ENCODE peak calls at places on chromosomes 2 and 18, in nine cellular contexts. M is HuH-7.5; F is frontal cortex; Y is epithelial cell of esophagus; C is NCI-H2029; V is Right ventricle myocardium superior; B is astrocyte of the spinal cord; X is cardiac fibroblast; D is CD8-positive, alpha-beta T cell. I is an unnamed sample.

GRCh38 chr2:204842731-204843490 is 297.6 kb downstream of the PARD3B start:
- DNase-seq in X (peak; percentile 89), M (no peak), Y (peak; percentile 83), F (peak; percentile 3), C (no peak), B (peak; percentile 94), D (no peak), V (peak; percentile 48), I (peak; percentile 30)

GRCh38 chr2:162732946-162733698 is 105.4 kb downstream of the KCNH7 start:
- DNase-seq in F (no peak), C (peak; percentile 75), M (no peak), Y (peak; percentile 94), D (no peak), X (no peak), B (peak; percentile 10), V (no peak), I (no peak)

GRCh38 chr18:79403723-79404566 is 8.2 kb downstream of the NFATC1 start:
- DNase-seq in F (no peak), V (peak; percentile 39), B (no peak), X (no peak), D (no peak), C (no peak), M (no peak), Y (peak; percentile 49), I (no peak)

GRCh38 chr2:151860613-151861146 is 32.5 kb upstream of the ARL5A start:
- DNase-seq in X (no peak), B (peak; percentile 22), M (no peak), F (no peak), Y (no peak), V (no peak), C (no peak), D (no peak), I (no peak)

GRCh38 chr2:53859354-53860159 is at the start of gene GPR75:
- DNase-seq in C (no peak), X (peak; percentile 22), F (peak; percentile 72), Y (peak; percentile 43), D (no peak), M (no peak), V (peak; percentile 50), B (peak; percentile 26), I (no peak)

GRCh38 chr2:212974692-212975091 is 176.7 kb downstream of the IKZF2 start:
- DNase-seq in F (no peak), Y (peak; percentile 87), C (no peak), B (peak; percentile 70), D (no peak), X (peak; percentile 81), M (no peak), V (no peak), I (no peak)

GRCh38 chr2:133658020-133658903 is 90.0 kb upstream of the NCKAP5 start:
- DNase-seq in V (no peak), C (no peak), B (peak; percentile 60), D (no peak), M (no peak), X (no peak), F (no peak), Y (peak; percentile 10), I (no peak)

GRCh38 chr2:189439342-189439741 is 1.9 kb upstream of the WDR75 start:
- DNase-seq in M (no peak), C (no peak), V (no peak), X (no peak), Y (peak; percentile 4), B (no peak), F (no peak), D (no peak), I (no peak)

GRCh38 chr2:31893093-31893492 is 117.7 kb downstream of the MEMO1 start:
- DNase-seq in B (no peak), X (no peak), V (no peak), D (no peak), C (no peak), Y (no peak), M (no peak), F (no peak), I (no peak)

GRCh38 chr2:149652925-149653324 is 65.3 kb upstream of the MMADHC start:
- DNase-seq in M (no peak), D (no peak), V (peak; percentile 46), C (no peak), X (peak; percentile 59), F (no peak), Y (no peak), B (no peak), I (no peak)

GRCh38 chr2:68720665-68721064 is 13.9 kb upstream of the ARHGAP25 start:
- DNase-seq in F (no peak), M (no peak), X (no peak), C (no peak), V (no peak), B (no peak), D (no peak), Y (no peak), I (no peak)

GRCh38 chr2:88210132-88211004 is 40.2 kb downstream of the THNSL2 start:
- DNase-seq in M (no peak), F (no peak), C (no peak), D (no peak), V (no peak), X (no peak), Y (no peak), B (no peak), I (no peak)

GRCh38 chr2:98282109-98282508 is 64.1 kb upstream of the CNGA3 start:
- DNase-seq in B (peak; percentile 23), F (no peak), D (no peak), C (no peak), M (no peak), X (no peak), V (no peak), Y (peak; percentile 28), I (no peak)

GRCh38 chr18:79620586-79621165 is 58.9 kb upstream of the CTDP1 start:
- DNase-seq in D (no peak), F (no peak), C (no peak), Y (no peak), M (no peak), V (no peak), B (no peak), X (no peak), I (no peak)

GRCh38 chr2:70385204-70385603 is 83.3 kb upstream of the FAM136A start:
- DNase-seq in D (no peak), F (no peak), V (no peak), C (no peak), X (no peak), Y (no peak), M (no peak), B (no peak), I (no peak)

GRCh38 chr2:54459037-54459441 is 2.9 kb downstream of the SPTBN1 start:
- DNase-seq in F (no peak), D (no peak), X (peak; percentile 75), C (no peak), Y (peak; percentile 4), M (no peak), B (peak; percentile 38), V (no peak), I (no peak)

GRCh38 chr2:1569879-1570450 is 156.7 kb downstream of the TPO start:
- DNase-seq in Y (no peak), V (no peak), C (no peak), F (no peak), B (no peak), D (no peak), X (no peak), M (no peak), I (no peak)

GRCh38 chr2:80303006-80303741 is 1.4 kb downstream of the LRRTM1 start:
- DNase-seq in C (no peak), D (no peak), X (no peak), V (no peak), F (no peak), Y (peak; percentile 1), B (no peak), M (no peak), I (no peak)

GRCh38 chr2:75614062-75614710 is 32.4 kb upstream of the MRPL19 start:
- DNase-seq in F (no peak), X (no peak), D (no peak), Y (peak; percentile 93), C (peak; percentile 29), B (no peak), M (no peak), V (no peak), I (no peak)

GRCh38 chr2:218879881-218880748 is 537 bp upstream of the WNT10A start:
- DNase-seq in B (no peak), Y (no peak), M (no peak), V (peak; percentile 59), D (peak; percentile 85), X (no peak), F (peak; percentile 42), C (no peak), I (peak; percentile 39)

GRCh38 chr2:119837350-119837749 is 77.6 kb downstream of the PTPN4 start:
- DNase-seq in D (no peak), X (no peak), M (no peak), C (no peak), B (no peak), F (no peak), V (no peak), Y (no peak), I (no peak)

GRCh38 chr2:44245068-44245861 is 30.0 kb upstream of the SLC3A1 start:
- DNase-seq in F (no peak), D (no peak), Y (peak; percentile 48), M (no peak), X (no peak), B (no peak), C (peak; percentile 37), V (no peak), I (no peak)